ENCODE peak calls at places on chromosomes 16 and 17, in six cellular contexts. V is fibroblast of mammary gland, M is neural progenitor cell, S is tibial nerve, U is K562, O is IMR-90. I is an unnamed sample.

GRCh38 chr17:80938556-80938955 is 53.1 kb upstream of the CHMP6 start:
- DNase-seq in V (no peak), M (no peak), S (no peak), U (no peak), O (no peak), I (no peak)

GRCh38 chr17:61053469-61053868 is 346.2 kb upstream of the TBX2 start:
- DNase-seq in V (no peak), M (no peak), S (no peak), U (no peak), O (no peak), I (no peak)

GRCh38 chr16:26252598-26252997 is 560.8 kb downstream of the HS3ST4 start:
- DNase-seq in V (no peak), M (no peak), S (no peak), U (no peak), O (no peak), I (no peak)

GRCh38 chr17:19399750-19400450 is 11.1 kb upstream of the RNF112 start:
- DNase-seq in V (no peak), M (no peak), S (no peak), U (no peak), O (no peak), I (no peak)

GRCh38 chr16:16113076-16113475 is 110.2 kb downstream of the ABCC6 start:
- DNase-seq in V (no peak), M (no peak), S (no peak), U (no peak), O (no peak), I (no peak)

GRCh38 chr16:27920391-27920891 is 143.1 kb downstream of the GSG1L start:
- DNase-seq in V (no peak), M (peak), S (no peak), U (peak), O (no peak), I (peak)

GRCh38 chr17:4854181-4854681 is 21.1 kb downstream of the MINK1 start:
- DNase-seq in V (peak), M (no peak), S (no peak), U (no peak), O (peak), I (no peak)

GRCh38 chr16:3982216-3982615 is 101.7 kb upstream of the CREBBP start:
- DNase-seq in V (no peak), M (no peak), S (no peak), U (no peak), O (no peak), I (no peak)

GRCh38 chr17:15418781-15419180 is 48.6 kb downstream of the CDRT4 start:
- DNase-seq in V (no peak), M (no peak), S (no peak), U (no peak), O (no peak), I (no peak)

GRCh38 chr17:71986886-71987285 is 133.9 kb upstream of the SOX9 start:
- DNase-seq in V (no peak), M (no peak), S (no peak), U (no peak), O (peak), I (no peak)

GRCh38 chr17:8185580-8186445 is 4.2 kb downstream of the BORCS6 start:
- DNase-seq in V (peak), M (peak), S (peak), U (peak), O (peak), I (peak)

GRCh38 chr17:32777436-32777835 is 99.5 kb downstream of the MYO1D start:
- DNase-seq in V (peak), M (no peak), S (no peak), U (no peak), O (peak), I (no peak)

GRCh38 chr17:74883241-74883750 is 10.1 kb downstream of the FADS6 start:
- DNase-seq in V (peak), M (no peak), S (no peak), U (no peak), O (peak), I (no peak)

GRCh38 chr17:36923814-36924221 is 13.5 kb upstream of the LHX1 start:
- DNase-seq in V (no peak), M (no peak), S (no peak), U (no peak), O (no peak), I (no peak)

GRCh38 chr17:1787301-1787902 is 25.5 kb downstream of the SERPINF1 start:
- DNase-seq in V (peak), M (no peak), S (no peak), U (peak), O (peak), I (no peak)

GRCh38 chr17:62650587-62650986 is 23.1 kb downstream of the MRC2 start:
- DNase-seq in V (no peak), M (no peak), S (no peak), U (no peak), O (no peak), I (no peak)

GRCh38 chr16:50948268-50948667 is 202.8 kb downstream of the SALL1 start:
- DNase-seq in V (no peak), M (no peak), S (no peak), U (no peak), O (no peak), I (no peak)

GRCh38 chr17:31549121-31549524 is 157.6 kb downstream of the RAB11FIP4 start:
- DNase-seq in V (peak), M (no peak), S (no peak), U (no peak), O (no peak), I (no peak)

GRCh38 chr16:75621170-75621477 is 2.0 kb downstream of the ADAT1 start:
- DNase-seq in V (peak), M (peak), S (no peak), U (peak), O (peak), I (no peak)

GRCh38 chr16:14264560-14264959 is 193.4 kb downstream of the MRTFB start:
- DNase-seq in V (no peak), M (no peak), S (no peak), U (no peak), O (no peak), I (no peak)

GRCh38 chr16:26710475-26710874 is 356.3 kb upstream of the C16orf82 start:
- DNase-seq in V (no peak), M (no peak), S (no peak), U (no peak), O (no peak), I (no peak)

GRCh38 chr17:74340470-74341023 is 14.5 kb downstream of the KIF19 start:
- DNase-seq in V (no peak), M (no peak), S (no peak), U (no peak), O (no peak), I (no peak)

GRCh38 chr17:80071116-80071980 is 30.0 kb upstream of the GAA start:
- DNase-seq in V (peak), M (no peak), S (peak), U (no peak), O (peak), I (no peak)

GRCh38 chr17:46764709-46765401 is 53.6 kb downstream of the WNT3 start:
- DNase-seq in V (peak), M (no peak), S (no peak), U (peak), O (peak), I (no peak)

GRCh38 chr17:12342609-12343248 is 322.1 kb downstream of the MAP2K4 start:
- DNase-seq in V (peak), M (peak), S (no peak), U (peak), O (no peak), I (peak)

GRCh38 chr16:735982-736453 is 4.8 kb downstream of the CIAO3 start:
- DNase-seq in V (no peak), M (no peak), S (no peak), U (no peak), O (no peak), I (no peak)

GRCh38 chr16:65700599-65700998 is 578.7 kb upstream of the CDH11 start:
- DNase-seq in V (no peak), M (no peak), S (no peak), U (no peak), O (no peak), I (no peak)

GRCh38 chr17:41967141-41967920 is 736 bp downstream of the CNP start:
- DNase-seq in V (peak), M (no peak), S (peak), U (peak), O (no peak), I (peak)

GRCh38 chr16:3480901-3481695 is 14.2 kb downstream of the C16orf90 start:
- DNase-seq in V (no peak), M (no peak), S (no peak), U (peak), O (no peak), I (no peak)

GRCh38 chr16:4358831-4359561 is 7.9 kb upstream of the PAM16 start:
- DNase-seq in V (no peak), M (peak), S (peak), U (peak), O (no peak), I (peak)

GRCh38 chr17:39016193-39017153 is 49.3 kb upstream of the FBXO47 start:
- DNase-seq in V (peak), M (no peak), S (no peak), U (no peak), O (peak), I (no peak)

GRCh38 chr16:4837733-4838501 is 9.2 kb downstream of the GLYR1 start:
- DNase-seq in V (no peak), M (no peak), S (no peak), U (no peak), O (no peak), I (no peak)

GRCh38 chr16:62965831-62966230 is 929.6 kb upstream of the CDH8 start:
- DNase-seq in V (no peak), M (no peak), S (no peak), U (no peak), O (no peak), I (no peak)

GRCh38 chr16:17529982-17530760 is 59.4 kb upstream of the XYLT1 start:
- DNase-seq in V (no peak), M (no peak), S (no peak), U (no peak), O (no peak), I (no peak)

GRCh38 chr16:67844441-67844840 is 2.3 kb upstream of the NUTF2 start:
- DNase-seq in V (peak), M (peak), S (no peak), U (peak), O (peak), I (no peak)
- TF ChIP-seq CTCF in V (peak), M (no peak), S (no peak), U (no peak), O (no peak), I (no peak)

GRCh38 chr16:29729116-29729521 is 16.7 kb downstream of the C16orf54 start:
- DNase-seq in V (peak), M (peak), S (no peak), U (peak), O (peak), I (no peak)
- TF ChIP-seq CTCF in V (peak), M (peak), S (peak), U (peak), O (peak), I (peak)

GRCh38 chr17:65174974-65175373 is 37.8 kb downstream of the RGS9 start:
- DNase-seq in V (no peak), M (no peak), S (no peak), U (no peak), O (no peak), I (no peak)

GRCh38 chr17:65172511-65173136 is 35.5 kb downstream of the RGS9 start:
- DNase-seq in V (no peak), M (no peak), S (no peak), U (no peak), O (no peak), I (no peak)

GRCh38 chr17:65173951-65174683 is 36.9 kb downstream of the RGS9 start:
- DNase-seq in V (no peak), M (no peak), S (no peak), U (peak), O (no peak), I (no peak)

GRCh38 chr17:65171753-65172152 is 34.6 kb downstream of the RGS9 start:
- DNase-seq in V (no peak), M (no peak), S (no peak), U (peak), O (no peak), I (no peak)

GRCh38 chr17:65173284-65173793 is 36.2 kb downstream of the RGS9 start:
- DNase-seq in V (peak), M (no peak), S (no peak), U (peak), O (peak), I (no peak)
- TF ChIP-seq CTCF in V (no peak), M (no peak), S (no peak), U (no peak), O (no peak), I (no peak)

GRCh38 chr17:78392295-78392694 is 13.8 kb downstream of the PGS1 start:
- DNase-seq in V (no peak), M (no peak), S (no peak), U (no peak), O (no peak), I (no peak)

GRCh38 chr17:78391843-78392242 is 13.4 kb downstream of the PGS1 start:
- DNase-seq in V (peak), M (no peak), S (no peak), U (no peak), O (peak), I (no peak)

GRCh38 chr17:78391051-78391431 is 12.6 kb downstream of the PGS1 start:
- DNase-seq in V (no peak), M (no peak), S (no peak), U (no peak), O (no peak), I (no peak)

GRCh38 chr17:78387982-78388941 is 9.8 kb downstream of the PGS1 start:
- DNase-seq in V (no peak), M (no peak), S (no peak), U (no peak), O (peak), I (no peak)

GRCh38 chr17:78390241-78391050 is 12.0 kb downstream of the PGS1 start:
- DNase-seq in V (peak), M (no peak), S (no peak), U (peak), O (peak), I (no peak)
- TF ChIP-seq CTCF in V (peak), M (peak), S (no peak), U (no peak), O (peak), I (no peak)

GRCh38 chr16:53773150-53773846 is 69.3 kb downstream of the FTO start:
- DNase-seq in V (peak), M (peak), S (peak), U (peak), O (peak), I (no peak)
- TF ChIP-seq CTCF in V (peak), M (peak), S (peak), U (peak), O (peak), I (peak)

GRCh38 chr17:3551189-3551588 is 6.4 kb downstream of the TRPV3 start:
- DNase-seq in V (no peak), M (no peak), S (no peak), U (peak), O (no peak), I (no peak)
- TF ChIP-seq CTCF in V (no peak), M (peak), S (no peak), U (no peak), O (no peak), I (no peak)